ENCODE peak calls at places on chromosomes 5 and 9, in five cellular contexts. V is activated T-helper 1 cell treated with Interleukin-2 at 50 U/mL for 16 hours; R is activated effector memory CD4-positive, alpha-beta T cell treated with Interleukin-2 at 50 U/mL for 16 hours; M is Caki2; J is AG20443. I is an unnamed sample.

GRCh38 chr5:66814146-66814991 is 218.2 kb downstream of the MAST4 start:
- DNase-seq in V (no peak), R (no peak), J (peak), M (peak), I (peak)

GRCh38 chr9:123940721-123941534 is 11.0 kb upstream of the DENND1A start:
- DNase-seq in R (no peak), J (no peak), V (no peak), M (no peak), I (no peak)

GRCh38 chr5:179585903-179586511 is 35.7 kb downstream of the RUFY1 start:
- DNase-seq in J (no peak), V (no peak), M (no peak), R (no peak), I (no peak)

GRCh38 chr5:179231309-179231708 is 114.0 kb downstream of the ADAMTS2 start:
- DNase-seq in M (no peak), V (no peak), J (no peak), R (no peak), I (no peak)

GRCh38 chr5:14745188-14745563 is 80.7 kb downstream of the OTULIN start:
- DNase-seq in M (no peak), R (no peak), J (no peak), V (no peak), I (no peak)

GRCh38 chr5:31741496-31741895 is 102.6 kb downstream of the PDZD2 start:
- DNase-seq in R (no peak), V (no peak), J (no peak), M (no peak), I (no peak)

GRCh38 chr9:88236531-88237453 is 98.5 kb upstream of the SPATA31C2 start:
- DNase-seq in R (no peak), M (no peak), J (peak), V (no peak), I (no peak)

GRCh38 chr9:17315341-17315740 is 180.5 kb downstream of the CNTLN start:
- DNase-seq in M (no peak), R (no peak), V (no peak), J (peak), I (no peak)

GRCh38 chr9:68685770-68686169 is 19.3 kb upstream of the PIP5K1B start:
- DNase-seq in V (no peak), R (no peak), M (no peak), J (peak), I (no peak)

GRCh38 chr9:68637020-68637419 is 68.0 kb upstream of the PIP5K1B start:
- DNase-seq in M (no peak), V (no peak), R (no peak), J (no peak), I (no peak)

GRCh38 chr9:130465383-130466096 is 20.8 kb downstream of the ASS1 start:
- DNase-seq in R (no peak), V (no peak), J (no peak), M (no peak), I (no peak)

GRCh38 chr9:22117511-22118388 is 108.6 kb upstream of the CDKN2B start:
- DNase-seq in V (no peak), J (peak), R (no peak), M (no peak), I (peak)